ENCODE peak calls at places on chromosomes 16 and 17, in seven cellular contexts. U, T, I, N, O, B and W are unnamed samples.

GRCh38 chr16:24853830-24854229 is 8.1 kb downstream of the SLC5A11 start:
- DNase-seq in B (no peak), O (peak), U (no peak), T (peak), I (no peak), N (no peak), W (peak)

GRCh38 chr17:28112199-28112995 is 69.9 kb downstream of the NLK start:
- DNase-seq in N (no peak), B (no peak), T (no peak), O (no peak), U (no peak), I (no peak), W (no peak)

GRCh38 chr16:85984947-85985451 is 86.0 kb downstream of the IRF8 start:
- DNase-seq in N (no peak), O (no peak), T (no peak), B (no peak), I (no peak), U (no peak), W (no peak)

GRCh38 chr17:4490109-4490591 is 8.5 kb upstream of the SPNS2 start:
- DNase-seq in T (peak), I (no peak), U (no peak), N (no peak), B (no peak), O (no peak), W (no peak)

GRCh38 chr17:69637399-69638165 is 223.1 kb downstream of the MAP2K6 start:
- DNase-seq in U (no peak), N (no peak), O (no peak), B (no peak), T (no peak), I (no peak), W (no peak)

GRCh38 chr16:48123104-48123788 is 32.5 kb downstream of the ABCC12 start:
- DNase-seq in I (no peak), N (no peak), U (no peak), O (no peak), T (peak), B (no peak), W (peak)

GRCh38 chr17:78241277-78242023 is 10.0 kb downstream of the TMEM235 start:
- DNase-seq in T (peak), B (no peak), U (no peak), I (no peak), N (no peak), O (no peak), W (peak)

GRCh38 chr16:20683812-20684211 is 13.7 kb downstream of the ACSM1 start:
- DNase-seq in O (no peak), N (no peak), I (no peak), T (no peak), B (no peak), U (no peak), W (no peak)

GRCh38 chr17:36665417-36665816 is 64.0 kb downstream of the MRM1 start:
- DNase-seq in B (no peak), O (no peak), N (no peak), I (no peak), T (peak), U (no peak), W (no peak)

GRCh38 chr17:29760279-29760721 is 137.6 kb upstream of the CORO6 start:
- DNase-seq in T (peak), N (no peak), O (no peak), U (no peak), B (no peak), I (no peak), W (no peak)

GRCh38 chr17:5832886-5833285 is 237.3 kb upstream of the WSCD1 start:
- DNase-seq in T (peak), O (no peak), N (no peak), U (no peak), I (no peak), B (no peak), W (no peak)

GRCh38 chr17:34125921-34126320 is 129.2 kb upstream of the CCL2 start:
- DNase-seq in T (no peak), O (no peak), U (no peak), I (no peak), N (no peak), B (no peak), W (no peak)

GRCh38 chr17:59154335-59154720 is 658 bp downstream of the SKA2 start:
- DNase-seq in T (no peak), I (no peak), U (peak), B (no peak), N (no peak), O (peak), W (peak)

GRCh38 chr17:59151007-59151406 is 4.0 kb downstream of the SKA2 start:
- DNase-seq in N (no peak), O (no peak), T (no peak), U (no peak), B (no peak), I (no peak), W (no peak)

GRCh38 chr17:59154721-59155438 is at the start of gene SKA2:
- DNase-seq in I (peak), O (peak), B (peak), T (peak), N (peak), U (peak), W (peak)

GRCh38 chr17:59151591-59151990 is 3.4 kb downstream of the SKA2 start:
- DNase-seq in U (no peak), B (no peak), O (no peak), T (no peak), N (no peak), I (no peak), W (no peak)

GRCh38 chr17:59152925-59153324 is 2.1 kb downstream of the SKA2 start:
- DNase-seq in N (no peak), O (no peak), I (no peak), B (no peak), U (no peak), T (no peak), W (no peak)
- H3K27ac ChIP-seq in N (no peak), O (no peak), I (no peak), B (peak), U (no peak), T (peak), W (no peak)

GRCh38 chr17:81423698-81424071 is 28.4 kb downstream of the BAHCC1 start:
- DNase-seq in O (no peak), N (no peak), B (no peak), T (no peak), U (no peak), I (no peak), W (no peak)
- H3K27ac ChIP-seq in O (no peak), N (peak), B (peak), T (peak), U (peak), I (no peak), W (no peak)

GRCh38 chr16:49856741-49857330 is 924 bp upstream of the ZNF423 start:
- DNase-seq in U (peak), T (peak), B (no peak), I (no peak), O (peak), N (no peak), W (peak)
- H3K27ac ChIP-seq in U (peak), T (peak), B (peak), I (no peak), O (peak), N (peak), W (peak)

DNA sequence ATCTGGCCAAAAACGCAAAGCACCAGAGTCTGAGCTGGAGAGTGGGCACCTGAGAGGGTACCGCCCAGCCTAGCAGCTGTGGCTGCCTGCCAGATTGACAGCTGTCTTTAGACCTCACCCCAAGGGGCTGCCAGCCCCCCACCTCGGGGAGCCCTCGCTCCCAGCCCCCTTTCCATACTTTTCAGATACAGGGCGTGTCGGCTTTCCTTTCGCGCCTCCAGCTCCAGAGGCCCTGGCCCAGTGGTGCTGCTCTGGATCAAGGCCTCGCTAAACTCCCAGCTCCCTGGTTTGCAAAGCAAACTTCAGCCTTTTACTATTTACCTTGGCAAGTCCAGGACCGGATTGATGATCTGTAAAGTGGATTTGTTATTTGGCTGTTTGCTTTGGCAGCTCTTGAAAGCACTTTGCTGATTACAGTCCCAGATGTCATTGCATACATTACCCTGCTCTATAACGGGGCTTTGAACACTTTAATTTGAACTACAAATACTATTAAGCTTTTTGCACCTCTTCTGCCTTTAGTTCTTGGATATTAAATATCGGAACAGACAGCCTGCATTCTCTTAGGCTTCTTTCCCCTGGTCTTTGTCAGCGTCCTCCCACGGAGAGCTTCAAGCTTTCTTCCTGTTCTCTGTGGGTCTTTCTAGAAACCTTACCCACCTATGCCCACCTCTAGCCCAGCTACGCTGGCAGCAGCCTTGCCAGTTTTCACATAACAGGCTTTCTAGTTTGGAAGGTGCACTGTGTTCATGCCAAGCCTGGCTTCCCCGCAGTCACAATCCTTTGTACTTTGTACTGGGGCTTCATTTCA is 63.6 kb upstream of the TBX2 start:
- DNase-seq in U (peak), B (no peak), O (no peak), N (no peak), I (no peak), T (no peak), W (no peak)
- H3K27ac ChIP-seq in U (no peak), B (peak), O (no peak), N (peak), I (no peak), T (peak), W (no peak)

GRCh38 chr17:58399974-58400373 is 17.4 kb downstream of the RNF43 start:
- DNase-seq in I (no peak), T (no peak), N (no peak), O (no peak), B (no peak), U (no peak), W (no peak)

GRCh38 chr17:58401287-58401686 is 16.0 kb downstream of the RNF43 start:
- DNase-seq in U (no peak), N (no peak), O (no peak), B (no peak), I (no peak), T (no peak), W (no peak)

GRCh38 chr17:58396173-58396572 is 21.2 kb downstream of the RNF43 start:
- DNase-seq in T (no peak), B (no peak), N (no peak), O (no peak), U (no peak), I (no peak), W (no peak)

GRCh38 chr17:58400826-58401225 is 16.5 kb downstream of the RNF43 start:
- DNase-seq in O (no peak), U (no peak), T (no peak), B (no peak), I (no peak), N (no peak), W (no peak)

DNA sequence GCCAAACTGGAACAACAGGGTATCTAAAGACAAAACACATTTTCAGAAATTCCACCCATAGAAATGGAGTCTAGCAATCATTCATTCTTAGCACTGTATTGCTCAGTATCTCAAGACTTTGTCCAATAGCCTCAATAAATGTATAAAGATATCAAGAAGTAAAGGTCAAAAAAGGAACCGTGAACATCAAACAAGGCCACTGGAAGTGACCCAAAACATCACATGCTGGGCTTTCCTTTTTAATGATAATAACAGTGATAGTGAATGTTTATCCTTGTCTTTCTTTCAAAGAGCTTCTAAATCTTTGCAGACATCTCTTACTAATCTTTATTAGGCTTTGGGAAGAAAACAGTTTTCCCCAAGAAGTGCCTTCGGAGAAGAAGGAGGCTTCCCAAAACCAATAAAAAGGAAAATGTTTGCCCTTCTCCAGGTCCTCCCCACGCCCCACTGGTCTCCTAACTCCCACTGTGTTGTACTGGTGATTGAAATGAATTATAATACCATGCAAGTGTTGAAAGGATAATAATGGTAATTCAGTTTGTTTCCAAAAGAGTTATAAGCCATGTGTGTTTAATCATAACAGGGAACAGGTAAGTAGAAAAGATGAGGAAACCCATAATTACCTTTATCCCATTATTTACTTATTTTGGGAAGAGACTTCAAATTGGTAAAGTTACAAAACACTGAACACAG is 18.6 kb downstream of the RNF43 start:
- DNase-seq in T (no peak), N (no peak), U (no peak), I (no peak), O (no peak), B (no peak), W (no peak)
- H3K27ac ChIP-seq in T (no peak), N (no peak), U (no peak), I (no peak), O (no peak), B (no peak), W (no peak)

DNA sequence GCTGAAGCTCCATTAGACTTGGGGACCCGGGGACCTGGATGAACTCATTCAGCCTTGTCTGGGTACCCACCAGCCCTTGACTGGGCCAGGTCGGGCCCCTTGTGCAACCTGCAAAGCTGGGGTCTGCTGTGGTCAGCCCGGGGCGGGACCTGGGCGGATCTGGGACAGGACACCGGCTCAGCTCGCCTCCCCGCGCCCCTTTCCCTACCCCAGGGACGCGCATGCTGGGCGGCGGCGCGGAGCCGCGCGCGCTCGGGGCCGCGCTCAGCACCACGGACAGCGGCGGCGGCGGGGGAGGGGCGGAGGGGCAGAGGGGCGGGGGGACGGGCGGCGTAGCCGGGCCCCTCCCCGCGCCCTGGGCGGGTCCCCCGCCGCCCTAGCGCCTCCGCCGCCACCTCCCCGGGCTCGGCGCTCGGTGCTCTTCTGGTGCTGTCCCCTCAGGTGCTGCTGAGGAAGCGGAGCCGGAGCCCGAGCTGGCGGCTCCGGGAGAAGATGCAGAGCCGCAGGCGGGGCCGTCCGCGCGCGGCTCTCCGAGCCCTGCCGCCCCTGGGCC is 7.4 kb downstream of the ACD start:
- DNase-seq in T (peak), U (no peak), I (no peak), N (no peak), B (no peak), O (no peak), W (no peak)
- H3K27ac ChIP-seq in T (peak), U (no peak), I (no peak), N (no peak), B (no peak), O (no peak), W (no peak)

GRCh38 chr17:80274317-80274716 is 13.7 kb downstream of the RNF213 start:
- DNase-seq in N (no peak), U (no peak), O (no peak), B (no peak), T (no peak), I (no peak), W (no peak)

GRCh38 chr17:80281516-80281915 is 20.9 kb downstream of the RNF213 start:
- DNase-seq in T (no peak), O (no peak), U (no peak), B (no peak), N (no peak), I (no peak), W (no peak)

GRCh38 chr17:80279895-80280294 is 19.2 kb downstream of the RNF213 start:
- DNase-seq in T (no peak), U (no peak), B (no peak), O (peak), N (no peak), I (no peak), W (no peak)

GRCh38 chr17:80274871-80275449 is 14.3 kb downstream of the RNF213 start:
- DNase-seq in N (no peak), I (no peak), O (no peak), T (no peak), B (no peak), U (no peak), W (no peak)

GRCh38 chr17:80277751-80278671 is 17.4 kb downstream of the RNF213 start:
- DNase-seq in T (no peak), B (no peak), I (no peak), O (no peak), N (no peak), U (no peak), W (no peak)
- H3K27ac ChIP-seq in T (peak), B (peak), I (no peak), O (no peak), N (peak), U (no peak), W (no peak)

DNA sequence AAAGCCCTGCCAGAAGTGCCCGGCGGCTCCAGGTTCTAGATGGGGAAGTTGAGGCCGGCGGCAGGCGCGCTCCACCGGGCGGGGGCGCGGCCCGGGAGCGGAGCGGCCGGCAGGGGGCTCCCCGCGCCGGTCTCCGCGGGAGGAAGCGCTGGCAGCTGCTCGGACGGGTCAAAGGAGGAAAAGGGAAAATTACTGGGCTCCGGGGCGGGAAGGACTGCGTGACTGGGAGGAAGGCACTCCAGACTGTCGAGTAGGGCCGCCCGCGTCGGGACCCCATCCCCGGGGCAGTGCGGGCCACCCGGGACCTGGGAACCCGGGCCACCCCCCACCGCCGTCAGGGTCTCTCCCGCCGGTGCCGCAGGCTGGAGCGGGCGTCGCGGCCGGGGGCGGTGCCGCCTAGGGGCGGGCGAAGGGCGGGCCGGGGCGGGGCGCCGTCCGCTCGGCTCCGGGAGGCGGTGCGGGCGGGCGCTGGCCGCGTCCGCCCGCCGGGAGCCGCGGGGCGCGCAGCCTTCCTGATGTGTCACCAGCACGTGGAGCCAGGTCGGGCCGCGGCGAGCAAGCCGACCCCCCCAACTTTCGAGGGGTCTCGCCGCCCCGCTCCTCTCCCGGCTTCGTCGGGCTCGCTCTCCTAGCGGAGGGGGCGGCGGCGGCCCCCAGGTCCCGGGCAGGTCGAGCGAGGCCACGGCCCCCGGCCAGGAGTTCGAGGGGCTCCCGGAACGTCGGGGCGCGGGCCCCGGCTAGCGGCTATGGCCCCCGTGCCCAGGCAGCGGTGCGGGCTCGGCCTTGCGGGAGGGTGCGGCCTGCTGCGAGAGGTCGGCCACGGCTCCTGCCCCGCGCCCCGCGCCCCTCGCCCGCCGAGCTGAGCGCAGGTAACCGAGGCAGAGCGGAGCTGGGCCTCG is 167.5 kb downstream of the RAB11FIP4 start:
- DNase-seq in B (no peak), T (peak), O (peak), I (no peak), U (peak), N (no peak), W (peak)
- H3K27ac ChIP-seq in B (peak), T (peak), O (peak), I (no peak), U (peak), N (peak), W (peak)

DNA sequence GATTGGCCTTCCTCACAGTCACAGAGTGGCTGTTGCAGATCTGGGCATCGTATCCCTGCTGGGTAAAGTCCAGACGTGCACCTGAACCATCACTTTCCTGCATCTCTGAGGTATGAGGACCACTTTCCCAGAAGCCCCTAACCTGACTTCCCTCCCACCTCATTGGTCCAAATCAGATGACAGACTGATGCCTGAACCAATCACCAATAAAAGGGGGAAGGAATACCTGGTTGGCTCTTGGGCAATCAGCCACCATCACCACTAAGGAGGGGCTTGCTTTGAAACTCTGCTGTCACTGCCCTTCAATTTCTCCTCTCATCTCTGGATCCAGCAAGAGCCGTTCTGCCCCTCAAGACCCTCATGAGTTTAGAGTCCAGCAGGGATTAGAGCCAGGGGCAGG is 13.6 kb upstream of the WFDC1 start:
- DNase-seq in N (no peak), T (no peak), U (no peak), B (no peak), O (no peak), I (no peak), W (no peak)
- H3K27ac ChIP-seq in N (no peak), T (no peak), U (no peak), B (no peak), O (no peak), I (no peak), W (no peak)